ENCODE peak calls at places on chromosomes 3 and 15, in seven cellular contexts. W is thoracic aorta, T is epithelial cell of esophagus, L is osteoblast, X is brain microvascular endothelial cell, V is AG04449, Q is fibroblast of villous mesenchyme. H is an unnamed sample.

GRCh38 chr15:62850318-62850717 is 192.2 kb upstream of the TPM1 start:
- DNase-seq in T (no peak), X (no peak), L (no peak), V (no peak), Q (no peak), W (no peak), H (no peak)

GRCh38 chr3:73473578-73474448 is 150.9 kb downstream of the PDZRN3 start:
- DNase-seq in W (no peak), X (no peak), V (no peak), T (no peak), Q (no peak), L (no peak), H (no peak)

GRCh38 chr15:76217029-76217866 is 94.0 kb downstream of the ETFA start:
- DNase-seq in V (peak), W (no peak), Q (peak), L (no peak), X (peak), T (peak), H (peak)

GRCh38 chr3:190902292-190902691 is 39.8 kb upstream of the GMNC start:
- DNase-seq in L (no peak), V (no peak), Q (no peak), T (peak), W (no peak), X (no peak), H (no peak)

GRCh38 chr15:98085003-98085639 is 124.6 kb downstream of the ARRDC4 start:
- DNase-seq in L (no peak), V (no peak), W (no peak), X (peak), Q (peak), T (peak), H (peak)

GRCh38 chr3:23611737-23612295 is 193.9 kb upstream of the UBE2E1 start:
- DNase-seq in W (peak), Q (peak), T (peak), L (no peak), X (peak), V (no peak), H (peak)

GRCh38 chr3:84547971-84548970 is 410.5 kb upstream of the CADM2 start:
- DNase-seq in Q (no peak), X (no peak), L (no peak), T (peak), V (no peak), W (no peak), H (peak)

GRCh38 chr3:57729339-57730039 is 26.6 kb upstream of the SLMAP start:
- DNase-seq in Q (peak), W (no peak), V (peak), X (no peak), T (no peak), L (no peak), H (peak)

GRCh38 chr3:19808834-19809233 is 125.2 kb downstream of the EFHB start:
- DNase-seq in T (no peak), L (no peak), X (no peak), W (no peak), Q (no peak), V (no peak), H (no peak)

GRCh38 chr15:67878647-67879293 is 38.9 kb upstream of the RNU6-1 start:
- DNase-seq in T (no peak), Q (no peak), L (peak), W (no peak), X (no peak), V (no peak), H (no peak)

GRCh38 chr3:101464235-101464634 is 48.8 kb downstream of the SENP7 start:
- DNase-seq in T (peak), W (no peak), L (no peak), X (no peak), V (no peak), Q (no peak), H (no peak)

GRCh38 chr3:129575233-129575986 is 31.1 kb downstream of the PLXND1 start:
- DNase-seq in X (no peak), T (no peak), W (no peak), L (no peak), Q (no peak), V (no peak), H (no peak)

GRCh38 chr15:65916664-65917406 is 47.5 kb downstream of the RAB11A start:
- DNase-seq in W (no peak), Q (peak), L (peak), V (peak), X (peak), T (peak), H (peak)

GRCh38 chr3:30531017-30531570 is 75.3 kb upstream of the TGFBR2 start:
- DNase-seq in L (no peak), X (no peak), T (no peak), Q (no peak), V (no peak), W (no peak), H (no peak)

GRCh38 chr15:80966431-80967197 is 23.0 kb downstream of the MESD start:
- DNase-seq in V (no peak), T (no peak), X (no peak), L (no peak), Q (no peak), W (no peak), H (no peak)

GRCh38 chr3:66441124-66441523 is 59.7 kb downstream of the LRIG1 start:
- DNase-seq in X (no peak), Q (peak), L (peak), W (no peak), T (peak), V (no peak), H (peak)

GRCh38 chr15:44215594-44215993 is 20.5 kb upstream of the FRMD5 start:
- DNase-seq in T (peak), W (no peak), L (peak), Q (peak), X (peak), V (peak), H (peak)

GRCh38 chr3:145983101-145983500 is 177.9 kb downstream of the PLOD2 start:
- DNase-seq in T (peak), V (no peak), X (no peak), W (no peak), Q (peak), L (no peak), H (no peak)

GRCh38 chr3:133857767-133858166 is 37.9 kb downstream of the RAB6B start:
- DNase-seq in Q (no peak), W (no peak), X (no peak), V (no peak), L (peak), T (no peak), H (no peak)

GRCh38 chr3:102614580-102614979 is 179.8 kb downstream of the ZPLD1 start:
- DNase-seq in Q (no peak), T (no peak), L (no peak), W (no peak), X (no peak), V (no peak), H (no peak)

GRCh38 chr15:92018535-92019239 is 165.2 kb downstream of the SLCO3A1 start:
- DNase-seq in X (no peak), V (no peak), W (no peak), L (no peak), T (no peak), Q (no peak), H (no peak)

GRCh38 chr3:24477090-24477656 is 17.5 kb downstream of the THRB start:
- DNase-seq in Q (no peak), W (no peak), T (no peak), L (no peak), V (no peak), X (no peak), H (no peak)

GRCh38 chr3:149801639-149802038 is 9.3 kb upstream of the ANKUB1 start:
- DNase-seq in Q (no peak), X (no peak), V (no peak), W (no peak), L (no peak), T (no peak), H (no peak)

GRCh38 chr3:189270248-189270832 is 98.6 kb downstream of the TPRG1 start:
- DNase-seq in T (peak), X (peak), Q (peak), W (no peak), V (peak), L (peak), H (peak)

GRCh38 chr3:65597225-65597951 is 441.3 kb downstream of the MAGI1 start:
- DNase-seq in V (no peak), W (no peak), L (peak), X (no peak), Q (no peak), T (no peak), H (no peak)

GRCh38 chr15:59828871-59829270 is 139.8 kb upstream of the BNIP2 start:
- DNase-seq in T (peak), W (no peak), Q (no peak), X (no peak), V (no peak), L (no peak), H (no peak)

GRCh38 chr3:65422154-65422553 is 616.6 kb downstream of the MAGI1 start:
- DNase-seq in V (no peak), W (no peak), Q (no peak), X (no peak), L (no peak), T (no peak), H (no peak)

GRCh38 chr3:99895106-99895705 is 77.5 kb downstream of the CMSS1 start:
- DNase-seq in V (no peak), X (no peak), L (no peak), T (no peak), Q (no peak), W (no peak), H (no peak)

GRCh38 chr15:51735611-51736010 is 1.8 kb downstream of the LYSMD2 start:
- DNase-seq in T (no peak), X (no peak), L (no peak), V (no peak), Q (no peak), W (no peak), H (no peak)

GRCh38 chr3:133246119-133246518 is 153.7 kb upstream of the BFSP2 start:
- DNase-seq in Q (no peak), W (no peak), T (no peak), V (no peak), X (no peak), L (no peak), H (no peak)

GRCh38 chr3:40021338-40021737 is 211.9 kb downstream of the MYRIP start:
- DNase-seq in L (no peak), X (no peak), Q (no peak), W (no peak), T (no peak), V (no peak), H (no peak)

GRCh38 chr15:92306662-92307061 is 87.0 kb upstream of the ST8SIA2 start:
- DNase-seq in L (no peak), W (no peak), T (no peak), X (peak), V (no peak), Q (no peak), H (no peak)

GRCh38 chr3:10599444-10599843 is 94.1 kb upstream of the ATP2B2 start:
- DNase-seq in W (no peak), L (no peak), V (no peak), X (no peak), T (no peak), Q (no peak), H (no peak)

GRCh38 chr3:130539005-130539404 is 22.0 kb downstream of the COL6A6 start:
- DNase-seq in Q (peak), T (peak), W (no peak), L (no peak), V (no peak), X (peak), H (peak)

GRCh38 chr15:67762610-67763368 is 62.5 kb upstream of the SKOR1 start:
- DNase-seq in W (no peak), V (no peak), T (no peak), X (no peak), L (no peak), Q (peak), H (peak)

GRCh38 chr3:159978918-159979703 is 9.5 kb upstream of the IL12A start:
- DNase-seq in X (no peak), V (no peak), W (no peak), Q (no peak), L (no peak), T (no peak), H (no peak)

GRCh38 chr3:147361671-147362420 is 44.5 kb downstream of the ZIC4 start:
- DNase-seq in X (peak), W (no peak), L (no peak), Q (no peak), V (no peak), T (peak), H (peak)

DNA sequence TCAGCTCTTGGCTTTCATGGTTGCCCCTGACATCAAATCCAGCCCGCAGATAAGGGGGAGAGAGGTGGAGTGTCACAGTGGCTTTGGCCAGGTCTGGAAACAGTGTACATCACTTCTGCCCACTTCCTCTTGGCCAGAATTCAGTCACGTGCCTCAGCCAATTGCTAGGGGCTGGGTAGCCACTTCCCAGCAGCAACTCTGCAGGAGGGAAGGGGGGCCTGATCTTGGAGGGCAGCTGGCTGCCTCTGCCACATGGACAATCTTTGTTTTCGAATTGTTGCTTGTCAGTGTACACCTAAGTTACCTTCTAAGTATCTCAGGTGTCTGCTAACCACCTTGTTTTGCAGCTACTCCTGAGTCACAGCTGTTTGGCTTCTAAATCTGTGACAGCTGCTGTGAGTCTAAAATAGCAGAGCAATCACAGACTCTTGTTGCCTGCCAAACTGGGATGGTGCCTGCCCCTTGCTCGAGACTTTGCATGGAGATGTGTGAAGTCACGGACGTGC is 41.0 kb upstream of the LIMD1 start:
- DNase-seq in V (no peak), X (peak), Q (peak), W (no peak), T (peak), L (no peak), H (peak)
- H3K4me3 ChIP-seq in V (no peak), X (no peak), Q (no peak), W (no peak), T (no peak), L (no peak), H (no peak)

DNA sequence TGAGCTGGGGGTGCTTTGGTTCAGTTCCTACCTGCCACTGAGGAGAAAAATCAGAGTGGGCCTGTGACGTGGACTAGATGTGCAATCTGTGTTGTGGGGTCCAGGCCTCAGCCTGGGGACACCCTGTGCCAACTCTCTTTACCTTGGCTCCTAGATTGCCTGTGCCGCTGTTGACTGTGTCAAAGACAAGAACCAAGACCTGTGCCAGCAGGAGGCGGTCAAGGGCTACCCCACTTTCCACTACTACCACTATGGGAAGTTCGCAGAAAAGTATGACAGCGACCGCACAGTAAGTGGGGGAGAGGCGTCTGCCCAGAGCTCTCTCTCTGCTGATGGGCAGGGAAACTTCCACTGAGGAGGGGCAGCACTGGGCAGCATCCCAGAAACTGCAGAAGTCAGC is 40.6 kb upstream of the SEC22A start:
- DNase-seq in X (no peak), W (no peak), Q (no peak), T (no peak), V (no peak), L (no peak), H (no peak)
- TF ChIP-seq CTCF in X (peak), W (no peak), Q (no peak), T (no peak), V (no peak), L (no peak), H (peak)

DNA sequence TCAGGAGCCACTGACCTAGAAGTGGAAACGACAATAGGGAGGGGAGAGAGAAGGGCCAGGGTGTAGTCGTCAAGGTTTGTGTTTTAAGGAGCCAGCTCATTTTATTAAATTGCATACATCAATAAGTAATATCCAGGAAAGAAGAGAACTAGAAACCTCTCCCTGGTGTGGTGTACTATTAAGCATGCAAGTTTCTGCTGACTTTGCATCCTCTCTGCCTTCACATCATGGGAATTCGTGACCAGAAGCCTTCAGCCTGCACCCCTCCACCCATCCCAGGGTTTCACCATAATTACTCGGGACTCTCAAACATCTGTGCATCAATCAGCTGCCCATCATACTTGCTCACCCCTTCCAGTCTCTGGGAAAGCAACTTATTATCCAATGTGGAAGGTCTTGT is 70.9 kb upstream of the UBE3A start:
- DNase-seq in L (no peak), W (no peak), T (no peak), X (no peak), Q (no peak), V (no peak), H (no peak)
- H3K4me3 ChIP-seq in L (no peak), W (no peak), T (no peak), X (no peak), Q (no peak), V (no peak), H (no peak)

DNA sequence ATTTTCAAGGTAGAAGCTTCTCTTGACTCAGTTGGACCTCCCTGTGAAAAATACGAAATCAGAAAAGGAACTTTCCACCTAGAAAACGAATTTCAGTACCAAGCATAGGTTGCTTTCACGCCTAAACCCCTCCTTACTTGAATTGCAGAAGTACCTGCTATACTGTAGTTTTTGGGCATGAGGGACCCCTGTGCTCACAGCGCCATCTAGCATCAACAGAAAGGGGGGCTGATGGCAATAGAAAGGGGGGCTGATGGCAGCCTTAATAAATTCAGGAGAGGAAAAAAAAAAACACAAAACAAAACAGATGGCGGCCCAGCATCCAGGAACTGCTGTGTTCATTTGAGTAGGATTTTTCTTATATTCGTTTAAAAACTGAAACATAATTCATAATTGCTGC is 96.7 kb downstream of the NPAP1 start:
- DNase-seq in Q (no peak), T (no peak), X (no peak), V (no peak), L (peak), W (no peak), H (no peak)
- TF ChIP-seq CTCF in Q (no peak), T (no peak), X (no peak), V (no peak), L (no peak), W (no peak), H (no peak)

DNA sequence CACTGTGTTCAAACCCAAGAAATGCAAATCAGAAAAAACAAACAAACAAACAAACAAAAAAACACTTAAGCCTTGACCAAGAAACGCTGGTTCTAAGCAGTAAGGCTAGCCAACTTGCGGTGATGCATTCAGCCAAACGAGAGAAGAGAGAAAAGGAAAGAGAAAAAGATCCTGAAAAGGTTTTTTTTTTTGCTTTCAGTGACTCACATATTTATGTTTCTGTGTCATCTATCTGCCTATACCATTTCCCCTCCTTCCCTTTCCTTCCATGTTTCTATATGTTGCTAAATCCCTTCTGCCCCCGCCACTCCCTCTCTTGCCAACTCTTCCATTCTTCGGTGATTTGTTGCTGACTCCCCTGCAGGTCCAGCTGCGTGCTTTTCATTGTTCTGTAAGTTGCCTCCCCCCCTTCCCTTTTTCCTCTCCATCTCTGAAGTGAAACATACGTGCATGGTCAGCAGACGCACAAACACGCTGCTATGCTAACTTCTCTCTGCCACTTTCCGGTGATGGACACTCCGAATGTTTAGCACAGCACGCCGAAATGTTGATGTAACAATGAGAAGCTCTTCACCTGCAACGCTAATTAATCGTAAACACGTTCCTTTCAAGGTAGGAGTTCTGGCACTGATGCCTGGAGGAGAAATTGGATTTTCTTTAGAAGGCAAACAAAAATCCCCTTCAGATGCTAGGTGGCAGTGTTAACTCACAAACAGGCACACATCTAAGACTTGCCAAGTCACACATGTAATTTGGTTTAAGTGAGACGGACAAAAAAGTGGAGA is 154.5 kb downstream of the TUSC7 start:
- DNase-seq in T (peak), X (peak), V (no peak), Q (peak), L (no peak), W (no peak), H (peak)
- H3K4me3 ChIP-seq in T (no peak), X (peak), V (peak), Q (peak), L (peak), W (peak), H (peak)